ENCODE peak calls at places on chromosomes 5 and 9, in four cellular contexts. One of them, this sample, is unnamed.

GRCh38 chr5:173764321-173765029 is 123.7 kb upstream of the CPEB4 start:
- DNase-seq in uterus: peak
- DNase-seq in breast epithelium: peak
- DNase-seq in RWPE1: peak
- DNase-seq in this sample: no peak

GRCh38 chr5:31186672-31187267 is 6.7 kb upstream of the CDH6 start:
- DNase-seq in breast epithelium: no peak
- DNase-seq in uterus: no peak
- DNase-seq in RWPE1: peak
- DNase-seq in this sample: no peak

GRCh38 chr5:39080168-39080567 is 6.0 kb upstream of the RICTOR start:
- DNase-seq in uterus: no peak
- DNase-seq in RWPE1: peak
- DNase-seq in breast epithelium: no peak
- DNase-seq in this sample: no peak

GRCh38 chr5:55923873-55924500 is 70.8 kb downstream of the IL6ST start:
- DNase-seq in breast epithelium: no peak
- DNase-seq in uterus: no peak
- DNase-seq in RWPE1: no peak
- DNase-seq in this sample: no peak

GRCh38 chr5:14362511-14362910 is 219.1 kb upstream of the OTULINL start:
- DNase-seq in breast epithelium: no peak
- DNase-seq in RWPE1: no peak
- DNase-seq in uterus: no peak
- DNase-seq in this sample: no peak

GRCh38 chr5:43038523-43038989 is 1.6 kb downstream of the ANXA2R start:
- DNase-seq in RWPE1: no peak
- DNase-seq in breast epithelium: no peak
- DNase-seq in uterus: no peak
- DNase-seq in this sample: no peak

GRCh38 chr5:142280066-142281011 is 44.5 kb downstream of the SPRY4 start:
- DNase-seq in RWPE1: no peak
- DNase-seq in breast epithelium: peak
- DNase-seq in uterus: peak
- DNase-seq in this sample: no peak

GRCh38 chr9:2403701-2404100 is 217.9 kb upstream of the VLDLR start:
- DNase-seq in RWPE1: no peak
- DNase-seq in uterus: no peak
- DNase-seq in breast epithelium: no peak
- DNase-seq in this sample: no peak

GRCh38 chr5:72510610-72511121 is 3.5 kb upstream of the ZNF366 start:
- DNase-seq in RWPE1: peak
- DNase-seq in uterus: peak
- DNase-seq in breast epithelium: peak
- DNase-seq in this sample: no peak

GRCh38 chr5:173969167-173970049 is 19.6 kb upstream of the C5orf47 start:
- DNase-seq in breast epithelium: no peak
- DNase-seq in uterus: no peak
- DNase-seq in RWPE1: peak
- DNase-seq in this sample: no peak

GRCh38 chr5:15799014-15799413 is 299.0 kb downstream of the FBXL7 start:
- DNase-seq in RWPE1: no peak
- DNase-seq in breast epithelium: no peak
- DNase-seq in uterus: no peak
- DNase-seq in this sample: no peak

GRCh38 chr5:104540448-104540847 is 977.9 kb upstream of the NUDT12 start:
- DNase-seq in RWPE1: peak
- DNase-seq in uterus: no peak
- DNase-seq in breast epithelium: no peak
- DNase-seq in this sample: no peak

GRCh38 chr5:87121315-87122170 is 146.1 kb upstream of the RASA1 start:
- DNase-seq in RWPE1: peak
- DNase-seq in uterus: no peak
- DNase-seq in breast epithelium: peak
- DNase-seq in this sample: no peak

GRCh38 chr9:34252670-34253459 is 74.0 kb downstream of the UBAP1 start:
- DNase-seq in breast epithelium: peak
- DNase-seq in RWPE1: peak
- DNase-seq in uterus: peak
- DNase-seq in this sample: peak

GRCh38 chr9:27561697-27562096 is 11.6 kb downstream of the C9orf72 start:
- DNase-seq in RWPE1: no peak
- DNase-seq in breast epithelium: no peak
- DNase-seq in uterus: no peak
- DNase-seq in this sample: no peak

GRCh38 chr5:165877475-165877874 is 2372.1 kb downstream of the MAT2B start:
- DNase-seq in uterus: no peak
- DNase-seq in RWPE1: no peak
- DNase-seq in breast epithelium: no peak
- DNase-seq in this sample: no peak

GRCh38 chr9:136576269-136576626 is 30.4 kb upstream of the NOTCH1 start:
- DNase-seq in breast epithelium: peak
- DNase-seq in uterus: no peak
- DNase-seq in RWPE1: peak
- DNase-seq in this sample: no peak

DNA sequence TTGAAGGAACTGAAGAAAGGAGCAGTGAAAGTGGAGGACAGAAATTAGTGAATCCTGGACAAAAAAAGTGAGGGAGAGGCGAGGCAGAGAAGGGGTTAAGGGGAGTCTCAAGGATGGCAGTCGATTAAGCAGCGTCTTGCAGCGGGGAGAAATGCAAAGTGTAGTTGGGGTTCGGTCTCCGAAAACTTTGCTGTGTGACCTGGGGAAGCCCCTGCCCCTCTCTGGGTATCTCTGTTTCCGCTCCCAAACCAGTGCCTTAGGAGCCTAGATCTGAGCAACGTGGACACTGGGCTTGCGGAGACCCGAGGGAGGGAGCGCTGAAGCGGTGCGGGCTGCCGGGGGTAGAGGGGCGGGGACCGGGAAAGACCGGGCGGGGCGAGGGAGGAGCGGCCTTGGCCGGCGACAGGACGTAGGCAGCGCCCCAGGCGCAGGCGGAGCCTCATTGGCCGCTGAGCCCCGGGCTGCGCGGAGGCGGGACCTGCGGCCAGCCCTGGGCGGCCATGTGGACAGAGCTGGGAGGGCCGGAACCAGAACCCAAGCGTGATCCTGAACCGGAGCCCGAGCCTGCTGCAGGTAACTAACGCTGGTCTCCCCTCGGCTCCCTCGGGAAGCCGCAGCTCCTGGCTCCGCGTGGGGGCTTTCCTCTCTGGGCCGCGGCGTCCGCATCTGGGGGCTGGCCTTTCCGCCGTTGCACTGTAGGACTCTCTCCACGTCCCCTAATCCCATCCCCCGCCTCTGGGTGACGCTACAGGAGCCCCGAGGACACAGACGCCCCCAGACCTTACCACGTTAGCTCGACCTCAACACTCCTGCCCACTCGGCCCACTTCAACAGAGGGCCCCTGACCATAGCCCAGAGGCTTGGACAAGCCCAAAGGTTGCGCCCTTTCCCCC is at the start of gene ALDH1B1:
- DNase-seq in RWPE1: peak
- DNase-seq in uterus: peak
- DNase-seq in breast epithelium: peak
- DNase-seq in this sample: peak
- TF ChIP-seq CTCF in RWPE1: no peak
- TF ChIP-seq CTCF in uterus: peak
- TF ChIP-seq CTCF in breast epithelium: no peak
- TF ChIP-seq CTCF in this sample: no peak

GRCh38 chr5:1246711-1247431 is 21.7 kb downstream of the SLC6A18 start:
- DNase-seq in uterus: no peak
- DNase-seq in RWPE1: peak
- DNase-seq in breast epithelium: no peak
- DNase-seq in this sample: no peak

GRCh38 chr5:1247811-1248210 is 22.6 kb downstream of the SLC6A18 start:
- DNase-seq in RWPE1: no peak
- DNase-seq in uterus: no peak
- DNase-seq in breast epithelium: no peak
- DNase-seq in this sample: no peak

GRCh38 chr5:1252681-1253080 is 27.5 kb downstream of the SLC6A18 start:
- DNase-seq in breast epithelium: no peak
- DNase-seq in RWPE1: no peak
- DNase-seq in uterus: no peak
- DNase-seq in this sample: no peak

GRCh38 chr5:1251678-1252580 is 26.7 kb downstream of the SLC6A18 start:
- DNase-seq in uterus: no peak
- DNase-seq in RWPE1: no peak
- DNase-seq in breast epithelium: no peak
- DNase-seq in this sample: no peak

DNA sequence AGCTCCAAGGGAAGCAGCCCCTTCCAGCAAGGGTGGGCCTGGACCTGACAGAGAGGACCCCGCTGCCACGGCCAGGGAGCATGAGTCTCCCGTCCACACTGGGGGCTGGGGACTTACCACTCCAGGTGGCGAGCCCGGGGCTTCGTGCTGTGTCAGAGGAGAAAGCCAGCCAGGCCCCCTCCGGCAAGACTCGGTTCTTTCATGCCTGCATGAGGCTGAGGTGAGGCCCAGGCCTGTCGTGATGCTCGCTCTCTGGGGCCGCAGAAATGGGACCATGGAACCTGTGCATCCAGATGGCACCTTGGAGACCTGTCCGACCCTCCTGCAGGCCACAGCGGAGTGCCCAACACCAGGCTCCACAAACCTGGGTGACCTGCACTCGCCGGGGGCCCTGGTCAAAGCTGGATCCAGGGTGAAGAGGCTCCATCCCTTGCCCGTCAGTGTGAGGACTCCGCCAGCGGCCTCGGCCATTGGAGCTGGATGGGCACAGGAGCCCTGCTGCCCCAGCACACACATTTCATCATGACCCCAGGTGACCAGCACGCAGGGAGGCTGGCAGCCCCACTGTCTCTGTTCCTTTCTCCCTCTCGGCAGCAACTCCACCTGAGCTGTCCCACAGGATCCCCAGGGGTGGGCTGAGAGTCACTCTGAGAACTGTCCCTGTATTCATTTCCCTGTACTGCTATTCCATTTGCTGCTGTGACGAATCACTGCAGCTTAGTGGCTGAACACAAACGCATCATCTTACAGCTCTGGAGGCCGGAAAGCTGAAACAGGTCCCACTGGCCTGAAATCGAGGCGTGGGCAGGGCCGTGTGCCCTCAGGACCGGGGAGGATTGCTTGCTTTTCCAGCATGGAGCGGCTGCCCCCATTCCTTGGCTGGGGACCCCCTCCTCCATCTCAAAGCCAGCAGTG is 24.4 kb downstream of the SLC6A18 start:
- DNase-seq in uterus: no peak
- DNase-seq in RWPE1: no peak
- DNase-seq in breast epithelium: no peak
- DNase-seq in this sample: no peak
- TF ChIP-seq CTCF in uterus: no peak
- TF ChIP-seq CTCF in RWPE1: no peak
- TF ChIP-seq CTCF in breast epithelium: no peak
- TF ChIP-seq CTCF in this sample: no peak

GRCh38 chr5:139659673-139660072 is 11.5 kb downstream of the CXXC5 start:
- DNase-seq in breast epithelium: no peak
- DNase-seq in uterus: no peak
- DNase-seq in RWPE1: no peak
- DNase-seq in this sample: no peak

GRCh38 chr5:139658928-139659667 is 10.9 kb downstream of the CXXC5 start:
- DNase-seq in RWPE1: no peak
- DNase-seq in uterus: no peak
- DNase-seq in breast epithelium: no peak
- DNase-seq in this sample: no peak

GRCh38 chr5:139657363-139658321 is 9.5 kb downstream of the CXXC5 start:
- DNase-seq in uterus: no peak
- DNase-seq in breast epithelium: no peak
- DNase-seq in RWPE1: no peak
- DNase-seq in this sample: no peak

GRCh38 chr5:139660105-139660915 is 12.2 kb downstream of the CXXC5 start:
- DNase-seq in RWPE1: peak
- DNase-seq in breast epithelium: peak
- DNase-seq in uterus: no peak
- DNase-seq in this sample: no peak

GRCh38 chr5:139658501-139658927 is 10.4 kb downstream of the CXXC5 start:
- DNase-seq in uterus: no peak
- DNase-seq in breast epithelium: no peak
- DNase-seq in RWPE1: no peak
- DNase-seq in this sample: no peak
- TF ChIP-seq CTCF in uterus: no peak
- TF ChIP-seq CTCF in breast epithelium: no peak
- TF ChIP-seq CTCF in RWPE1: no peak
- TF ChIP-seq CTCF in this sample: no peak

GRCh38 chr5:67106626-67107342 is 89.8 kb downstream of the CD180 start:
- DNase-seq in RWPE1: no peak
- DNase-seq in breast epithelium: no peak
- DNase-seq in uterus: no peak
- DNase-seq in this sample: no peak
- TF ChIP-seq CTCF in RWPE1: no peak
- TF ChIP-seq CTCF in breast epithelium: no peak
- TF ChIP-seq CTCF in uterus: no peak
- TF ChIP-seq CTCF in this sample: no peak

DNA sequence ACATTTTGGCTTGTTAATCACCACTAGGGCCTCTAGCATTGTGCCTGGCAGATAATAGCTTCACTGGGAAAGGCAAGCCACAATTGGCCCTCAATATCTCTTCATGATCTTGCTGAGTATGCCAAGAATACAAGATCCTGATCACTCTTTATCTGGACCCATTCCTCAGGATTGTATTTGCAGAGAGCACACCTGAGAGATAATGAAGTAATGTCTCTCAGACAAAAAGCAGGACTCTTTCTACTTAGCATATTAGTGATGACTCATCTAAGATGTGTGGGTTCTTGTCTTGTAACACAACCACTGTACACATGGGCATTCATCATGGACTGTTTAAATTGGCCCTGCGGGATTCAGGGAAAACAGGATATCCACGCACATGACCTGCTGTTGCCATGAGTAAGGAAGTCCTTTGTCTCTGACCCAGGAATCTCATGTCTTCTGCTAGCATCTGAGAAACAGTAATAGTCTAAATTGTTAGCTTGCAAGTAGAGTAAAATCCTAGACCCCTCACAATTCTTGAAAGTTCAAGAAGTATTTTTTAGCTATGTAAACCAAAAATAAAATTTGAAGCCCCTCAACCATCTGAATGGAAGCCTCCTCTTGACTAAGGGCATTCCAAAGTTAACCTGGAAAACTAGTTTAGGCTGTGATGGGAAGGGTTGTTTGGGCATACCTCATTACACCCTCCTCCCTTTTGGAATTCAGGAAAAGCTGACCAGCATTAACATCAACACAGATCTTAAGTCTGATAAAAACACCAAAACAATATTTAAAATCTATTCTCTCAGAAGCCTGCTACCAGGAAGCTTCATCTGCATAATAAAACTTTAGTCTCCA is 28.0 kb upstream of the NFIL3 start:
- DNase-seq in RWPE1: no peak
- DNase-seq in breast epithelium: no peak
- DNase-seq in uterus: no peak
- DNase-seq in this sample: no peak
- TF ChIP-seq CTCF in RWPE1: no peak
- TF ChIP-seq CTCF in breast epithelium: no peak
- TF ChIP-seq CTCF in uterus: no peak
- TF ChIP-seq CTCF in this sample: no peak

DNA sequence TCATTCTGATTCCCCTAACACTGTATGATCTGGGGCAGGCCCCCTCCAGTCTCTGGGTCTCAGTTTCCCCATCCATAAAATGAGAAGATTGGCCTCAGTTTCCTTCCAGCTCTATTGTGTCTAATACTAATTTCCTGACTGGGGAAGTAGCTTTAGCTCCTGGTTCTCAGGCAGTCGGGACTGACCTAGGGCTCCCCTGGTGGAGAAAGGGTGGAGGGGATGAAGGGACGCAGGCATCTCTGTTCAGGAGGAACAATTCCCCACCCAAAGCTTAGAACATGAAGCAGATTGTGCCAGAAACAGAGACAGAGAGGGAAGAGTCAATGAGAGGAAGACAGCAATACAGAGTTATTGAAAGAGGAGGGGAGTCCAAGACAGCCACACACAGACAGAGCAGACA is 14.2 kb upstream of the PTGS1 start:
- DNase-seq in RWPE1: no peak
- DNase-seq in uterus: no peak
- DNase-seq in breast epithelium: no peak
- DNase-seq in this sample: no peak
- TF ChIP-seq CTCF in RWPE1: no peak
- TF ChIP-seq CTCF in uterus: no peak
- TF ChIP-seq CTCF in breast epithelium: no peak
- TF ChIP-seq CTCF in this sample: no peak